ENCODE peak calls at places on chromosomes 16 and 17, in eight cellular contexts. D is upper lobe of left lung, E is SK-N-SH, J is stomach, M is transverse colon, X is K562, P is ovary, N is HepG2. I is an unnamed sample.

GRCh38 chr16:3152273-3153076 is 17.6 kb downstream of the ZNF213 start:
- DNase-seq in D (peak; percentile 36), J (peak; percentile 86), E (peak; percentile 80), M (peak; percentile 91), N (peak; percentile 92), P (peak; percentile 95), X (peak; percentile 67), I (peak; percentile 89)

GRCh38 chr17:68384941-68385340 is 72.4 kb downstream of the WIPI1 start:
- DNase-seq in P (no peak), J (no peak), N (no peak), E (no peak), M (no peak), X (no peak), D (no peak), I (no peak)

GRCh38 chr17:75091855-75092327 is 4.1 kb downstream of the SLC16A5 start:
- DNase-seq in P (no peak), M (peak; percentile 78), J (peak; percentile 61), N (no peak), E (no peak), D (no peak), X (peak; percentile 63), I (no peak)

GRCh38 chr17:83175551-83176271 is 96.3 kb downstream of the METRNL start:
- DNase-seq in N (no peak), P (no peak), J (no peak), X (no peak), D (no peak), E (no peak), M (no peak), I (peak; percentile 6)

GRCh38 chr17:17059301-17059890 is 17.1 kb downstream of the MPRIP start:
- DNase-seq in J (no peak), X (no peak), D (peak; percentile 47), E (no peak), P (no peak), N (no peak), M (no peak), I (no peak)

GRCh38 chr16:23803591-23804123 is 32.1 kb upstream of the PRKCB start:
- DNase-seq in D (no peak), E (peak; percentile 66), J (peak; percentile 47), P (no peak), N (peak; percentile 43), M (peak; percentile 82), X (peak; percentile 79), I (peak; percentile 22)

GRCh38 chr16:74480150-74481029 is 59.1 kb upstream of the CLEC18B start:
- DNase-seq in E (no peak), X (peak; percentile 19), D (no peak), M (peak; percentile 86), N (no peak), P (peak; percentile 21), J (peak; percentile 49), I (peak; percentile 37)

GRCh38 chr16:9311303-9311954 is 220.0 kb downstream of the HAPSTR1 start:
- DNase-seq in J (no peak), X (no peak), E (no peak), N (no peak), M (peak; percentile 42), P (no peak), D (no peak), I (no peak)

GRCh38 chr17:5011928-5012327 is 14.2 kb downstream of the KIF1C start:
- DNase-seq in X (no peak), P (no peak), D (no peak), M (no peak), E (no peak), N (no peak), J (no peak), I (no peak)

GRCh38 chr16:86878290-86879160 is 300.2 kb downstream of the FOXL1 start:
- DNase-seq in J (no peak), X (no peak), M (no peak), P (no peak), E (no peak), D (no peak), N (no peak), I (no peak)

GRCh38 chr16:30382398-30383015 is at the start of gene SEPTIN1:
- DNase-seq in D (peak; percentile 42), J (no peak), N (no peak), P (no peak), M (peak; percentile 67), X (no peak), E (no peak), I (no peak)

DNA sequence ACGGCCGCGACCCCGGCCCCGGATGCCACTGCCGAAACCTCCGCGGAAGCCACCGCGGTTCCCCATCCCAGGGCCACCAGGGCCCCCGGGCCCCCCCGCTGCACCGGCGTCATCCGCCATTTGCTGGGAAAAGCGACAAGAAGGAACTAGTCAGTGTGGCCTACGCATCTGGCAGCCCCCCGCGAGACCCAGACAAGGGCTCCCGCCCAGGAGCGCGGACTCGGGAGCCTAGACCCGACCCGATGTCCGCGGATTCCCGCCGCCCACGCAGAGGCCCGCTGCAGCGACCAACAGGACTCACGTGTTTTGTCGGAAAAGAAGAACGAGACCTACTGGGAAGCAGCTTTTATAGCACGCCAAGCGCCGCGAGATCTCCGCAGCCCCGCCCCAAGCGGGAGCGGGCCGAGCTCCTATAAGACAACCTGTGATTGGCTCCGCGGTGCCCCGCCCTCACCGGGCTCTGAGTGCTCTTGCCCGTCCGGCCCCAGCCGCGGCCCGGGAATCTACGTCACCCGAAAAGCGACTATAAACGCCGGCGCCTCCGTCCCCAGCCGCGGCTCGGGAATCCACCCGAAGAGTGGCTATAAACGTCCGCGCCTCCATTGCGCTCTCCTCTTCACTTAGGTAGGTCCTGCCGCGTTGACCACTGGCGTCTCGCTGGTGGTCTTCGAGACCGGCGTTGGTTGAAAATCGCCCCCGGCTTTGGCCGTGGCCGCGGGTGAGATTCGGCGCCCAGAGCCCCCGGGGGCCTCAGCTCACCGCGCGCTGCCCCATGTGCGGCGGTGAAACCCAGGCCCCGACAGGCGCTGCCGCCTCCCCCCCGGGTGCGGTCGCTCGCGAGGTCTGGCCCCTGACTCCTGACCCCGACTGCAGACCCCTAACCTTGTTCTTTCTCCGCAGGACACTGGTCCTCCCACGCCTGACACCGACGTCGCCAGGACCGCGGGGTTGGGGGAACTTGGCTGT is at the start of gene RPS2:
- DNase-seq in N (peak; percentile 97), P (peak; percentile 99), D (peak; percentile 100), E (peak; percentile 100), J (peak; percentile 100), X (peak; percentile 95), M (peak; percentile 99), I (peak; percentile 99)
- TF ChIP-seq CTCF in N (peak; percentile 2), P (peak; percentile 23), D (no peak), E (peak; percentile 5), J (no peak), X (no peak), M (no peak), I (peak; percentile 55)

GRCh38 chr16:19567560-19567959 is 12.1 kb downstream of the VPS35L start:
- DNase-seq in E (no peak), J (no peak), P (no peak), M (no peak), N (no peak), D (no peak), X (no peak), I (no peak)
- H3K27ac ChIP-seq in E (no peak overlapping the region), J (no peak overlapping the region), P (no peak overlapping the region), M (no peak overlapping the region), N (no peak overlapping the region), D (no peak overlapping the region), X (no peak overlapping the region), I (no peak overlapping the region)

DNA sequence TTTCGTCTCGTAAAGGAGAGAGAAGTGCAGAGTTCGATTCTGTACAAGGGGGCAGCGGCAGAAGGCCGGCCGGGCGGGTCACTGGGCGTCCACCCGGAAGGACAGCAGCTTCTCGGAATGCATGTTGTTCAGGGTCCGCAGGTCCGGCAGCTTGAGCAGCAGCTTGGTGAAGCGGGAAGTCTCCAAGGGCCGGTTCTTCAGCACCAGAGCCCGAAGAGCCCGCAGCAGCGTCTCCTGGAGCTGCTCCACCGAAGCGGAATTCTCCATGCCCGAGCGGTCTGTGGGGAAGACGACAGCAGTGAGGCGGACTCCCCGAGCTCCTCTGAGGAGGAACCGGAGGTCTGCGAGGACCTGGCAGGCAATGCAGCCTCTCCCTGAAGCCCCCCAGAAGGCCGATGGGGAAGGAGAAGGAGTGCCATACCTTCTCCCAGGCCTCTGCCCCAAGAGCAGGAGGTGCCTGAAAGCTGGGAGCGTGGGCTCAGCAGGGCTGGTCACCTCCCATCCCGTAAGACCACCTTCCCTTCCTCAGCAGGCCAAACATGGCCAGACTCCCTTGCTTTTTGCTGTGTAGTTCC is 7.3 kb downstream of the NR1D1 start:
- DNase-seq in J (no peak), E (no peak), M (no peak), D (peak; percentile 81), P (peak; percentile 37), X (no peak), N (no peak), I (no peak)
- TF ChIP-seq EP300 in J (no peak), E (no peak), M (no peak), D (no peak), P (no peak), X (no peak), N (no peak), I (no peak)

DNA sequence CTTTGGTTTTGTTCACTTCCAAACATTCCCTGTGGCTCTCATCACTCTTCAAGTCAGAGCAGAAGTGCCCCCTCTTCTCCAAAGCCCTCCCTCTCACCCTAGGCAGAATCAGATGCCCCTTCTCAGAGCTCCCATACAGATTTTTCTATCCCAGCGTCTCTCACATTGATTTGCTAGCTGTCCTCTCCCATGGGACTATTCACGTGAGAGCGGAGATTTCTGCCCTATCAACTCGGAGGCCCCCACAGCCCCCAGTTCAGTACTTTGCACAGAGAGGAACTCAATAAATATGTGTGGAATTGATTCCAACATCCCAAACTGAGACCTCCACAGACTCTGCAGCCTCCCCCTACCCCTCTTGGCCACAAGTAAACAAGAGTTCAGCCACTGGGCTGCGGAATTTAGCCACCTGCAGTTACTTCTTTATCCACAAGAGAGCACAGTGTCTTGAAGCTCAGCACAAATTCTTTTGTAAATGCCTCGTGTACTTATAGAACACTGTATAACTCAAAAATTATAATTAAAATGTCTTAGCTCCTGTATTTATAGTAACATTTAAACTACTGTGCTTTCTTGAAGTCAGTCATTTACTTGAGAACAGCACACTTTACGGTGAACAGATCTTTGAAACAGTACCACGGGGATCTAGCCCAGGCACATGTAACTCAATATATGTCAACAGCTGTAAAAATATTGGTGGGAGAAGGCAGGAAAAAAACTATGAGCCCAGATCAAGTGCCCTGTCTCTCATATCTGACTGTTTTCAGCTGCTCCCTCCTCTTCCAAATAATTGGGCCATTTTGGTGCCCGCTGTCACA is 182.9 kb downstream of the C16orf78 start:
- DNase-seq in D (no peak), N (peak; percentile 44), X (peak; percentile 22), J (no peak), P (no peak), M (no peak), E (no peak), I (no peak)
- TF ChIP-seq CTCF in D (no peak), N (peak; percentile 42), X (peak; percentile 62), J (peak; percentile 33), P (peak; percentile 53), M (peak; percentile 35), E (peak; percentile 62), I (peak; percentile 34)

DNA sequence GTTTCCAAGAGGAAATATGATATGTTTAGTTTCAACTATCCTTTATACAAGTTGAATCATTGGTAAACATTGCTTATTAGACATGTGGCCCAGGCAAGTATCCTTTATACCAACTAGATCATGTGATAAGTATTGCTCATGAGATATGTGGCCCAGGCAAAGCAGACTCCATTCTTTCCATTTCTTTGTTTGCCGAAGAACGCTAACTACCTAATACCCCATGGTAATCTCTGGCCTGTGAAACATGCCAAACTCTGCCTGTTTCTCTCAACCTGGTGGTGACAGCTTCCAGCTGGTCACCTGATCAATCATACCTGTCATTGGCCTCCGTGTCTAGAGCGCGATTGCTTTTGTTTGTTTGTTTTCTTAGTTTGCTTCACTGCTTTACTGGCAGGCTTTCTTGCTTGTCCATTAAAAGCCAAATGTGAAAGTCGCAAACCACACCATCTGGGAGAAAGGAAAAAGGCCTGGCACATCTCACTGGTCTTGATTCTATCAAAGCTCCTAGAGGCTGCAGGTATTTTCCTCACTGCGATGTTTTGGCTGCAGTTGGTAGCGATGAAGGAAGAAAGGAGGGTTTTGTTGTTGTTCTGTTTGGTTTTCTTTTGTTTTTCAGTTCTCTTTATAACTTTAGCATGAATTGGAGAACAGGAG is 686.2 kb downstream of the KCNJ2 start:
- DNase-seq in E (no peak), N (no peak), P (no peak), D (no peak), J (peak; percentile 26), X (no peak), M (no peak), I (no peak)
- H3K27ac ChIP-seq in E (no peak overlapping the region), N (no peak overlapping the region), P (no peak overlapping the region), D (no peak overlapping the region), J (no peak overlapping the region), X (no peak overlapping the region), M (no peak overlapping the region), I (no peak overlapping the region)

I was measured in tibial nerve.